ENCODE peak calls at places on chromosomes 12 and 14, in four cellular contexts. H is SK-N-MC, U is K562, R is H1. D is an unnamed sample.

GRCh38 chr14:90023176-90023896 is 38.5 kb upstream of the KCNK13 start:
- DNase-seq in H (no peak), U (no peak), R (no peak), D (no peak)

GRCh38 chr14:54220122-54220691 is 176.6 kb upstream of the CDKN3 start:
- DNase-seq in H (no peak), U (no peak), R (peak), D (peak)

GRCh38 chr12:75553398-75553797 is 42.0 kb upstream of the KRR1 start:
- DNase-seq in H (no peak), U (no peak), R (no peak), D (no peak)

GRCh38 chr14:63974176-63974575 is 121.4 kb downstream of the SYNE2 start:
- DNase-seq in H (no peak), U (no peak), R (no peak), D (no peak)

GRCh38 chr12:116964004-116964739 is 53.4 kb downstream of the FBXW8 start:
- DNase-seq in H (no peak), U (no peak), R (no peak), D (peak)

GRCh38 chr14:106013879-106014376 is 487.5 kb downstream of the TMEM121 start:
- DNase-seq in H (no peak), U (no peak), R (no peak), D (no peak)

GRCh38 chr12:114904254-114905003 is 220.5 kb upstream of the TBX3 start:
- DNase-seq in H (no peak), U (no peak), R (no peak), D (no peak)

GRCh38 chr12:25960176-25960575 is 1.7 kb downstream of the RASSF8 start:
- DNase-seq in H (no peak), U (no peak), R (no peak), D (peak)

GRCh38 chr12:12167847-12168246 is 97.1 kb downstream of the BCL2L14 start:
- DNase-seq in H (no peak), U (no peak), R (no peak), D (no peak)

GRCh38 chr14:96584199-96584906 is 82.2 kb downstream of the PAPOLA start:
- DNase-seq in H (no peak), U (peak), R (peak), D (peak)

GRCh38 chr12:50618864-50619609 is 114.3 kb downstream of the DIP2B start:
- DNase-seq in H (no peak), U (no peak), R (no peak), D (no peak)

GRCh38 chr14:95490727-95491451 is 25.6 kb downstream of the SYNE3 start:
- DNase-seq in H (no peak), U (no peak), R (no peak), D (no peak)

GRCh38 chr12:121334513-121335343 is 17.5 kb downstream of the ANAPC5 start:
- DNase-seq in H (peak), U (peak), R (no peak), D (peak)
- TF ChIP-seq POLR2AphosphoS5 in H (no peak), U (no peak), R (no peak), D (no peak)

DNA sequence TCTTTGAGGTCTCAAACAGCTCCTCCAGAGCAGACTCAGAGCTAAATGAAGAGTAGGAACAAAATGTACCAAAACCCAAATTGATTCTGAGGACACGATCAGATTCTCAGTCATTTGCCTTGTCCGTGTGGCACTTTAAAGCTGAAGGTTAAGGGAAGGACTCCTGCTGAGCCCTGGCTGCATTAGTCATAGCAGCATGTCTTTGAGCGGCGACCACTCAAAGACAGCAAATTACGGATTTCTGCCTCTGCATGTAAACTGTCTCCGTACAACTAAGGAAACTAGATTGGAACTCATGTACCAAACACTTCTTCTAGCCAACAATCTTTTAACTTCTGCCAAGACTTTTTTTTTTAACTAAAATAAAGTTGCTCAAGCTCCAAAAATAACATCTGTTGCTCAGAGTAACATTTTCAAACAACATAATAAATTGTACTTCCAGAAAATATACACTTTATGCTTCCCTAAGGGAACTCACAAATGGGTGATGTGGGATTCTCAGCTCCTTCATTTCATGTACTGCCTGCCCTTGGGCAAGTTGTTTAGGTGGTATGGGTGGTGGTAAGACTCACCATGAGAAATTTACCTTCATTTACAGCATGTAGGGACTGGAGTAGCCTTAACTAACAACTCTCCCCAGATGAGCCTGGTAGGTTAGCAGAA is 56.1 kb downstream of the RERG start:
- DNase-seq in H (no peak), U (no peak), R (no peak), D (no peak)
- TF ChIP-seq POLR2AphosphoS5 in H (no peak), U (no peak), R (no peak), D (no peak)

GRCh38 chr12:120932058-120932457 is 27.9 kb upstream of the SPPL3 start:
- DNase-seq in H (no peak), U (no peak), R (no peak), D (no peak)

GRCh38 chr12:120932956-120933526 is 28.9 kb upstream of the SPPL3 start:
- DNase-seq in H (no peak), U (no peak), R (no peak), D (no peak)

GRCh38 chr12:120930032-120930431 is 25.9 kb upstream of the SPPL3 start:
- DNase-seq in H (no peak), U (no peak), R (no peak), D (no peak)

GRCh38 chr12:120925740-120926563 is 21.8 kb upstream of the SPPL3 start:
- DNase-seq in H (no peak), U (no peak), R (peak), D (no peak)

GRCh38 chr12:120928864-120929652 is 24.9 kb upstream of the SPPL3 start:
- DNase-seq in H (no peak), U (no peak), R (peak), D (no peak)
- TF ChIP-seq POLR2AphosphoS5 in H (no peak), U (no peak), R (no peak), D (no peak)

GRCh38 chr14:49767473-49768300 is at the start of gene KLHDC2:
- DNase-seq in H (no peak), U (peak), R (peak), D (peak)
- TF ChIP-seq POLR2AphosphoS5 in H (peak), U (peak), R (no peak), D (peak)

DNA sequence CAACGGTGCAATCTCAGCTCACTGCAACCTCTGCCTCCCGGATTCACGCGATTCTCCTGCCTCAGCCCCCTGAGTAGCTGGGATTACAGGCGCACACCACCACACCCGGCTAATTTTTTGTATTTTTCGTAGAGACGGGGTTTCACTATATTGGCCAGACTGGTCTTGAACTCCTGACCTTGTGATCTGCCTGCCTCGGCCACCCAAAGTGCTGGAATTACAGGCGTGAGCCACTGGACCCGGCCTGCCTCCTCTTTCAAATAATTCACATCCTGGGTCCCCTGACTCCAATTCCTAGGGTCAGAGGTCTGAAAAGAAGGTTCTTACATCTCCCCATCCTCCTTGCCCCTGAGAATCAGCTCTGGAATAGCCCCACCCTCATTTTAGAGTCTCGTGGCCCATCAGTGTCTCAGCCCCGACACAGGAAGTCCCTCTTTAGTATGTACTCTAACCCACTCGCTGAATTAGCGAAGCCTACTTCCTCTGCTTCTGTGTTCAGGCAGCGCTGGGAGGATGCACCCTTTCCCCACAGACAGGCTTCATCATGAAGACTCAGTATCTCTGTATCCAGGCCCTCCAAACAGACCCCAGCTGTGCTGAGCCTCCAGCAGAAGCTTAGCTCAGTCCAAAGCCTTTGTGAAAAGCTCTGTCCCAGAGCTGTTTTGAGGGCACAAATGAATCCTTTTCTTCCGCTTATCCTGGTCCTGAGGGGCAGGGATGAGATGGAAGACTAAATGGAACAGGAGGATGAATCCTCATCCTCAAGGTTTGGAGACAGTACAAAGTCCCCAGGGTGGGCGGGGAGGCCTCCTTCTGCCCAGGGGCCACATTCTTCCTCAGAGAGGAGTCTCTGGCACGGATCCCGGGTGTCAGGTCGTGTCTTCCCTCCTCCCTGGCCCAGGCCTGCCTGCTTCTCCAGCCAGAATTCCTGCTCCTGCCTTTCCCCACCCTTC is 3.5 kb downstream of the LPAR5 start:
- DNase-seq in H (no peak), U (no peak), R (no peak), D (peak)
- TF ChIP-seq POLR2AphosphoS5 in H (no peak), U (no peak), R (no peak), D (no peak)

DNA sequence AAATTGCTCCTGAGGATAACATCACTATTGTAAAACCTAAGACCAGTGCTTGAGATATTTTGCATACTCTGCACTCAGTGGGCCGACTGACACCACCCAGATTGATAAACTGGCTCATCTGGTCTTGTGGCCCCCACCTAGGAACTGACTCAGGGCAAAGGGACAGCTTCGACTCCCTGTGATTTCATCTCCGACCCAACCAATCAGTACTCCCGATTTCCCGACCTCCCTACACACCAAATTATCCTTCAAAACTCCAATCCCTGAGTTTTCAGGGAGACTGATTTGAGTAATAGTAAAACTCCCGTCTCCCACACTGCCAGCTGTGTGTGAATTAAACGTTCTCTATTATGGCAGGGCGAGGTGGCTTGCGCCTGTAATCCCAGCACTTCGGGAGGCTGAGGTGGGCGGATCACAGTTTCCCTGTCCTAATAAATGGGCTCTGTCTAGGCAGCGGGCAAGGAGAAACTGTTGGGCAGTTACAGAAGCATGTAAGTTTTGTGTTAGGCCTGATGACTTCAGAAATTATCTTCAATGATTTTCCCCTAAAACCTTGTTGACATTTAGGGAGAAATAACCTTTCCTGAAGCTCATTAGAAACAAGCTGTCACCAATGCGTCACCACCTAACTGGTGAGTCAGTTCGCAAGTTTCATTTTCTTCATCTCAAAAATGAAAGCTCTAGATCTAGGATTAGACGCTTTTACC is 5.3 kb upstream of the UBC start:
- DNase-seq in H (no peak), U (no peak), R (no peak), D (no peak)
- TF ChIP-seq POLR2AphosphoS5 in H (no peak), U (no peak), R (no peak), D (no peak)

GRCh38 chr12:130581782-130582181 is 134.3 kb downstream of the RIMBP2 start:
- DNase-seq in H (no peak), U (no peak), R (no peak), D (no peak)

GRCh38 chr12:130576286-130576933 is 139.7 kb downstream of the RIMBP2 start:
- DNase-seq in H (no peak), U (no peak), R (no peak), D (peak)

GRCh38 chr12:130577348-130577747 is 138.8 kb downstream of the RIMBP2 start:
- DNase-seq in H (no peak), U (no peak), R (no peak), D (no peak)

GRCh38 chr12:130582286-130582685 is 133.8 kb downstream of the RIMBP2 start:
- DNase-seq in H (no peak), U (no peak), R (no peak), D (no peak)

DNA sequence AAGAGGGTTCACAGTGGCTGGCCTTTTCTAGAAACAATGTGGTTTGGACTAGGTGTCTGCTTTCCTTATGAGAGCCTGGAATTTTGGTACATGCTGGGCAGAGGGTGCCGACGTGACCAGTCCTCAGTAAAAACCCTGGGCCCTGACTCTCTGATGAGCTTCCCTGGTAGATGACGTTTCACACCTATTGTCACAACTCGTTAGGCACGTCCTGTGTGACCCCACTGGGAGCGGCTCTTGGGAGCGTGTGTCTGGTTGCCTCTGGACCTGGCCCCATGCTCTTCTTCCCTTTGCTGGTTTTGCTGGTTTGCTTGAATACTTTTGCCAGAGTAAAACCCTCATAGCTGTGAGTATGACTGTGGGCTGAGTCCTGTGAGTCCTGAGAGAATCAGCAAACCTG is 136.9 kb downstream of the RIMBP2 start:
- DNase-seq in H (no peak), U (no peak), R (no peak), D (no peak)
- TF ChIP-seq POLR2AphosphoS5 in H (no peak), U (no peak), R (no peak), D (no peak)

GRCh38 chr12:71460318-71460717 is 20.7 kb downstream of the LGR5 start:
- DNase-seq in H (no peak), U (no peak), R (no peak), D (no peak)
- TF ChIP-seq POLR2AphosphoS5 in H (no peak), U (no peak), R (no peak), D (no peak)

D was measured in SK-N-SH.